ENCODE peak calls at places on chromosome 14, in eight cellular contexts. One of them, this sample, is unnamed.
A peak's percentile ranks its signal among the peaks of the same experiment; 100 is the strongest.

GRCh38 chr14:64774272-64774671 is 70.0 kb downstream of the PLEKHG3 start:
- DNase-seq in effector memory CD4-positive, alpha-beta T cell: no peak
- DNase-seq in A549: no peak
- DNase-seq in HCT116: no peak
- DNase-seq in right lobe of liver: no peak
- DNase-seq in right cardiac atrium: no peak
- DNase-seq in upper lobe of left lung: peak; percentile 64
- DNase-seq in prostate gland: no peak
- DNase-seq in this sample: peak; percentile 59

GRCh38 chr14:69237584-69237983 is 22.4 kb upstream of the GALNT16 start:
- DNase-seq in effector memory CD4-positive, alpha-beta T cell: no peak
- DNase-seq in A549: no peak
- DNase-seq in HCT116: no peak
- DNase-seq in right lobe of liver: no peak
- DNase-seq in right cardiac atrium: no peak
- DNase-seq in upper lobe of left lung: peak; percentile 54
- DNase-seq in prostate gland: no peak
- DNase-seq in this sample: no peak

GRCh38 chr14:68884031-68885030 is 91.5 kb upstream of the ZFP36L1 start:
- DNase-seq in effector memory CD4-positive, alpha-beta T cell: no peak
- DNase-seq in A549: peak; percentile 79
- DNase-seq in HCT116: peak; percentile 15
- DNase-seq in right lobe of liver: peak; percentile 88
- DNase-seq in right cardiac atrium: peak; percentile 77
- DNase-seq in upper lobe of left lung: no peak
- DNase-seq in prostate gland: no peak
- DNase-seq in this sample: no peak

GRCh38 chr14:35571598-35571997 is 37.6 kb downstream of the INSM2 start:
- DNase-seq in effector memory CD4-positive, alpha-beta T cell: no peak
- DNase-seq in A549: no peak
- DNase-seq in HCT116: no peak
- DNase-seq in right lobe of liver: no peak
- DNase-seq in right cardiac atrium: no peak
- DNase-seq in upper lobe of left lung: peak; percentile 44
- DNase-seq in prostate gland: no peak
- DNase-seq in this sample: no peak

GRCh38 chr14:98899441-98899840 is 372.6 kb downstream of the BCL11B start:
- DNase-seq in effector memory CD4-positive, alpha-beta T cell: no peak
- DNase-seq in A549: no peak
- DNase-seq in HCT116: no peak
- DNase-seq in right lobe of liver: no peak
- DNase-seq in right cardiac atrium: no peak
- DNase-seq in upper lobe of left lung: no peak
- DNase-seq in prostate gland: no peak
- DNase-seq in this sample: peak; percentile 55

GRCh38 chr14:73815849-73816816 is 35.5 kb upstream of the PTGR2 start:
- DNase-seq in effector memory CD4-positive, alpha-beta T cell: no peak
- DNase-seq in A549: no peak
- DNase-seq in HCT116: no peak
- DNase-seq in right lobe of liver: no peak
- DNase-seq in right cardiac atrium: no peak
- DNase-seq in upper lobe of left lung: no peak
- DNase-seq in prostate gland: no peak
- DNase-seq in this sample: no peak

GRCh38 chr14:34997762-34998161 is 15.0 kb downstream of the SRP54 start:
- DNase-seq in effector memory CD4-positive, alpha-beta T cell: no peak
- DNase-seq in A549: no peak
- DNase-seq in HCT116: no peak
- DNase-seq in right lobe of liver: no peak
- DNase-seq in right cardiac atrium: no peak
- DNase-seq in upper lobe of left lung: no peak
- DNase-seq in prostate gland: no peak
- DNase-seq in this sample: no peak

GRCh38 chr14:51929156-51929555 is 60.2 kb upstream of the RTRAF start:
- DNase-seq in effector memory CD4-positive, alpha-beta T cell: no peak
- DNase-seq in A549: no peak
- DNase-seq in HCT116: no peak
- DNase-seq in right lobe of liver: no peak
- DNase-seq in right cardiac atrium: no peak
- DNase-seq in upper lobe of left lung: no peak
- DNase-seq in prostate gland: no peak
- DNase-seq in this sample: no peak

GRCh38 chr14:45070215-45070614 is 13.7 kb upstream of the PRPF39 start:
- DNase-seq in effector memory CD4-positive, alpha-beta T cell: no peak
- DNase-seq in A549: no peak
- DNase-seq in HCT116: no peak
- DNase-seq in right lobe of liver: no peak
- DNase-seq in right cardiac atrium: no peak
- DNase-seq in upper lobe of left lung: no peak
- DNase-seq in prostate gland: no peak
- DNase-seq in this sample: no peak

GRCh38 chr14:54818201-54819133 is 84.2 kb downstream of the GCH1 start:
- DNase-seq in effector memory CD4-positive, alpha-beta T cell: no peak
- DNase-seq in A549: no peak
- DNase-seq in HCT116: no peak
- DNase-seq in right lobe of liver: no peak
- DNase-seq in right cardiac atrium: no peak
- DNase-seq in upper lobe of left lung: no peak
- DNase-seq in prostate gland: no peak
- DNase-seq in this sample: no peak

DNA sequence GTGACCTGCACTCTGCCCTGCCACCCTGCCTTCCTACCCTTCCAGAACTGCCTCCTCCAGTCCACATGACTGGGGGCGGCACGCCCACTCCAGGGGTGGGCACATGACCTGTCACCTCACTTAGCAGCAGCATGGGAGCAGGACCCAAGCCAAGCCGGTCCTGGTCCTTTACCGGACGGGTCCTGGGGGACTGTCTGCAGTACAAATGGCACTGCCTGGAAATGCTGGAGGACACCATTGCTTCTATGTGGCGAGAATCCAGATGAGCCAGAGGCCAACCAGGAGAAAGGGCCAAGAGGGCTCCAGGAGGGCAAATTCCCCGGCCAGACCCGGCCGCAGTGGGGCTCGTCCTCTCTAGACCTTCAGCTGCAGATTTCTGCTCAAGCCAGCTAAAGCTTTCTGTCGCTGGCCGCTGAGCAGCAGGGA is 33.1 kb downstream of the ITPK1 start:
- DNase-seq in effector memory CD4-positive, alpha-beta T cell: no peak
- DNase-seq in A549: no peak
- DNase-seq in HCT116: no peak
- DNase-seq in right lobe of liver: peak; percentile 45
- DNase-seq in right cardiac atrium: peak; percentile 59
- DNase-seq in upper lobe of left lung: no peak
- DNase-seq in prostate gland: no peak
- DNase-seq in this sample: no peak
- H3K4me1 ChIP-seq in effector memory CD4-positive, alpha-beta T cell: peaks cover 12% of the 10 kb centered on the region
- H3K4me1 ChIP-seq in A549: peaks cover 15% of the 10 kb centered on the region
- H3K4me1 ChIP-seq in HCT116: peaks cover 18% of the 10 kb centered on the region
- H3K4me1 ChIP-seq in right lobe of liver: peaks cover 13% of the 10 kb centered on the region
- H3K4me1 ChIP-seq in right cardiac atrium: peaks cover 26% of the 10 kb centered on the region
- H3K4me1 ChIP-seq in upper lobe of left lung: peaks cover 31% of the 10 kb centered on the region
- H3K4me1 ChIP-seq in prostate gland: peaks cover 29% of the 10 kb centered on the region
- H3K4me1 ChIP-seq in this sample: no peaks in the 10 kb centered on the region

GRCh38 chr14:53152909-53153701 is at the start of gene DDHD1:
- DNase-seq in effector memory CD4-positive, alpha-beta T cell: peak; percentile 84
- DNase-seq in A549: peak; percentile 81
- DNase-seq in HCT116: peak; percentile 48
- DNase-seq in right lobe of liver: peak; percentile 87
- DNase-seq in right cardiac atrium: peak; percentile 93
- DNase-seq in upper lobe of left lung: peak; percentile 97
- DNase-seq in prostate gland: peak; percentile 60
- DNase-seq in this sample: peak; percentile 86
- H3K27ac ChIP-seq in effector memory CD4-positive, alpha-beta T cell: peak within 1 kb of the TSS; percentile 80
- H3K27ac ChIP-seq in A549: peak within 1 kb of the TSS; percentile 94
- H3K27ac ChIP-seq in HCT116: peak within 1 kb of the TSS; percentile 90
- H3K27ac ChIP-seq in right lobe of liver: peak within 1 kb of the TSS; percentile 72
- H3K27ac ChIP-seq in right cardiac atrium: peak within 1 kb of the TSS; percentile 87
- H3K27ac ChIP-seq in upper lobe of left lung: peak within 1 kb of the TSS; percentile 96
- H3K27ac ChIP-seq in prostate gland: peak within 1 kb of the TSS; percentile 88
- H3K27ac ChIP-seq in this sample: peak within 1 kb of the TSS; percentile 77

DNA sequence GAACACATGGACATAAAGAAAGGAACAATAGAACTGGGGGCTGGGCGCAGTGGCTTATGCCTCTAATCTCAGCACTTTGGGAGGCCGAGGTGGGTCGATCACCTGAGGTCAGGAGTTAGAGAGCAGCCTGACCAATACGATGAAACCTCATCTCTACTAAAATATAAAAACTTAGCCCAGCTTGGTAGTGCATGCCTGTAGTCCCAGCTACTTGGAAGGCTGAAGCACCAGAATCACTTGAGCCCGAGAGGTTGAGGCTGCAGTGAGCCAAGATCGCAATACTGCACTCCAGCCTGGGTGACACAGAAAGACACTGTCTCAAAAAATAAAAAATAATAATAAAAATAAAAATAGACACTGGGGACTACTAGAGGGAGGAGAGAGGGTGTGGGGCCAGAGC is 154.5 kb downstream of the SEC23A start:
- DNase-seq in effector memory CD4-positive, alpha-beta T cell: no peak
- DNase-seq in A549: no peak
- DNase-seq in HCT116: no peak
- DNase-seq in right lobe of liver: no peak
- DNase-seq in right cardiac atrium: no peak
- DNase-seq in upper lobe of left lung: no peak
- DNase-seq in prostate gland: no peak
- DNase-seq in this sample: no peak
- H3K4me1 ChIP-seq in effector memory CD4-positive, alpha-beta T cell: no peaks in the 10 kb centered on the region
- H3K4me1 ChIP-seq in A549: no peaks in the 10 kb centered on the region
- H3K4me1 ChIP-seq in HCT116: no peaks in the 10 kb centered on the region
- H3K4me1 ChIP-seq in right lobe of liver: no peaks in the 10 kb centered on the region
- H3K4me1 ChIP-seq in right cardiac atrium: peaks cover 1% of the 10 kb centered on the region
- H3K4me1 ChIP-seq in upper lobe of left lung: no peaks in the 10 kb centered on the region
- H3K4me1 ChIP-seq in prostate gland: no peaks in the 10 kb centered on the region
- H3K4me1 ChIP-seq in this sample: no peaks in the 10 kb centered on the region

GRCh38 chr14:76826122-76826521 is at the start of gene LRRC74A:
- DNase-seq in effector memory CD4-positive, alpha-beta T cell: no peak
- DNase-seq in A549: no peak
- DNase-seq in HCT116: no peak
- DNase-seq in right lobe of liver: no peak
- DNase-seq in right cardiac atrium: no peak
- DNase-seq in upper lobe of left lung: no peak
- DNase-seq in prostate gland: no peak
- DNase-seq in this sample: no peak

GRCh38 chr14:76820700-76821099 is 5.5 kb upstream of the LRRC74A start:
- DNase-seq in effector memory CD4-positive, alpha-beta T cell: no peak
- DNase-seq in A549: no peak
- DNase-seq in HCT116: no peak
- DNase-seq in right lobe of liver: no peak
- DNase-seq in right cardiac atrium: no peak
- DNase-seq in upper lobe of left lung: no peak
- DNase-seq in prostate gland: no peak
- DNase-seq in this sample: no peak
- H3K27ac ChIP-seq in effector memory CD4-positive, alpha-beta T cell: no peak overlapping the region
- H3K27ac ChIP-seq in A549: no peak overlapping the region
- H3K27ac ChIP-seq in HCT116: no peak overlapping the region
- H3K27ac ChIP-seq in right lobe of liver: no peak overlapping the region
- H3K27ac ChIP-seq in right cardiac atrium: no peak overlapping the region
- H3K27ac ChIP-seq in upper lobe of left lung: no peak overlapping the region
- H3K27ac ChIP-seq in prostate gland: no peak overlapping the region
- H3K27ac ChIP-seq in this sample: no peak overlapping the region

DNA sequence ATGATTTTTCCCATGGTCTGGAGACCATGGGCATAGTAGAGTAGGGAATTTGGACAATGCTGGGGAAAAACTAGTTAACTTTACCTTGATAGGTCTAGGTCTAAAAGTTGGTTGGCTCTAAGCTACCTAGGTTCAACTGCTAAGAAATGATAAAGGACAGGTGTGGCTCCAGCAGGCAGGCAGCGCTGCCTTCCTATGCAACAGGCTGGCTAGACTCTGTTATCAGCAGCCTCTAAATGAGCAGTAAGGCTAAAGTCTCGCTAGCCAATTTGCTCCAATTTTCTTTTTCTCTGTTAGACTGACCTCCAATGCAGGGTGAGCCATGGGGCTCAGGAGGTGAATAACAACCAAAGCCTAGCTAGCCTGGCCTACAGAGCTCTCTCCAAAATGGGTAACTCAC is 26.4 kb downstream of the DMAC2L start:
- DNase-seq in effector memory CD4-positive, alpha-beta T cell: no peak
- DNase-seq in A549: no peak
- DNase-seq in HCT116: no peak
- DNase-seq in right lobe of liver: no peak
- DNase-seq in right cardiac atrium: no peak
- DNase-seq in upper lobe of left lung: no peak
- DNase-seq in prostate gland: no peak
- DNase-seq in this sample: no peak
- H3K4me1 ChIP-seq in effector memory CD4-positive, alpha-beta T cell: no peaks in the 10 kb centered on the region
- H3K4me1 ChIP-seq in A549: peaks cover 7% of the 10 kb centered on the region
- H3K4me1 ChIP-seq in HCT116: no peaks in the 10 kb centered on the region
- H3K4me1 ChIP-seq in right lobe of liver: no peaks in the 10 kb centered on the region
- H3K4me1 ChIP-seq in right cardiac atrium: peaks cover 14% of the 10 kb centered on the region
- H3K4me1 ChIP-seq in upper lobe of left lung: peaks cover 38% of the 10 kb centered on the region
- H3K4me1 ChIP-seq in prostate gland: peaks cover 3% of the 10 kb centered on the region
- H3K4me1 ChIP-seq in this sample: no peaks in the 10 kb centered on the region

DNA sequence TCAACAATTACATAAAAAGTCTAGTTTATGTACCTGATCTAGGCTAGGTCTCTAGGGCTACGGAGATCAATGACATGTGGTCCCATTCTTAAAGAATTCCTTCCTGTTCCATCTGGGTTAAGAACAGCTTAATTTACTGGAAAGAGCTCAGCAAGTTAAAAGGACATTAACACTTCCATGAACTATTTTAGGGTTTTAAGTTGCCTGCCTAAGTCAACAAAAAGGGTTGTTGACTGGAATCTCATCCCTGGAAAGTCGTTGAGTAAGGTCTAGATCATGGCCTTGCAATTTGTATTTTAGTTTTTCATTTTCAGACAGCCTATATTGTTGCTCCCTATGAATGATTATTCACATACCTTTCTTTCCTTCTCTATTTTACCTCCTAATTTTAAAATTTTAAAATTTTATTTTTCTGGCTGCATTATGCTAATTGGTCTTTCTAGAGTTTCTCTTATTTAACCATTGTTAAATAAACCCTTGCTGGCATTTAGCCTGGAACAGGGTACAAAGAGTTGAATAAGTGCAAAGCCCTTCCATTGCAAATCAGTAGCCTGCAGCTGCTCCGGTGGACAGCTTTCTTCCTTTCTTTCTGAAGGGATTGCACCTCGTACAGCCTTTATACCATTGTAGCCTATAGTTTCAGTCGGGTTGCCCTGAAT is 66.3 kb downstream of the VRK1 start:
- DNase-seq in effector memory CD4-positive, alpha-beta T cell: no peak
- DNase-seq in A549: no peak
- DNase-seq in HCT116: no peak
- DNase-seq in right lobe of liver: no peak
- DNase-seq in right cardiac atrium: no peak
- DNase-seq in upper lobe of left lung: no peak
- DNase-seq in prostate gland: no peak
- DNase-seq in this sample: no peak
- H3K27ac ChIP-seq in effector memory CD4-positive, alpha-beta T cell: no peak overlapping the region
- H3K27ac ChIP-seq in A549: no peak overlapping the region
- H3K27ac ChIP-seq in HCT116: no peak overlapping the region
- H3K27ac ChIP-seq in right lobe of liver: peak overlapping the region; percentile 9
- H3K27ac ChIP-seq in right cardiac atrium: no peak overlapping the region
- H3K27ac ChIP-seq in upper lobe of left lung: no peak overlapping the region
- H3K27ac ChIP-seq in prostate gland: no peak overlapping the region
- H3K27ac ChIP-seq in this sample: no peak overlapping the region

GRCh38 chr14:89304972-89305703 is 111.9 kb downstream of the FOXN3 start:
- DNase-seq in effector memory CD4-positive, alpha-beta T cell: no peak
- DNase-seq in A549: no peak
- DNase-seq in HCT116: no peak
- DNase-seq in right lobe of liver: no peak
- DNase-seq in right cardiac atrium: no peak
- DNase-seq in upper lobe of left lung: no peak
- DNase-seq in prostate gland: peak; percentile 56
- DNase-seq in this sample: peak; percentile 75
- H3K4me1 ChIP-seq in effector memory CD4-positive, alpha-beta T cell: no peaks in the 10 kb centered on the region
- H3K4me1 ChIP-seq in A549: peaks cover 14% of the 10 kb centered on the region
- H3K4me1 ChIP-seq in HCT116: peaks cover 48% of the 10 kb centered on the region
- H3K4me1 ChIP-seq in right lobe of liver: peaks cover 14% of the 10 kb centered on the region
- H3K4me1 ChIP-seq in right cardiac atrium: peaks cover 15% of the 10 kb centered on the region
- H3K4me1 ChIP-seq in upper lobe of left lung: peaks cover 53% of the 10 kb centered on the region
- H3K4me1 ChIP-seq in prostate gland: peaks cover 7% of the 10 kb centered on the region
- H3K4me1 ChIP-seq in this sample: peaks cover 4% of the 10 kb centered on the region

GRCh38 chr14:50344116-50344775 is 32.1 kb downstream of the DMAC2L start:
- DNase-seq in effector memory CD4-positive, alpha-beta T cell: peak; percentile 7
- DNase-seq in A549: no peak
- DNase-seq in HCT116: no peak
- DNase-seq in right lobe of liver: no peak
- DNase-seq in right cardiac atrium: no peak
- DNase-seq in upper lobe of left lung: no peak
- DNase-seq in prostate gland: no peak
- DNase-seq in this sample: no peak
- H3K27ac ChIP-seq in effector memory CD4-positive, alpha-beta T cell: no peak overlapping the region
- H3K27ac ChIP-seq in A549: no peak overlapping the region
- H3K27ac ChIP-seq in HCT116: no peak overlapping the region
- H3K27ac ChIP-seq in right lobe of liver: no peak overlapping the region
- H3K27ac ChIP-seq in right cardiac atrium: no peak overlapping the region
- H3K27ac ChIP-seq in upper lobe of left lung: peak overlapping the region; percentile 9
- H3K27ac ChIP-seq in prostate gland: peak overlapping the region; percentile 67
- H3K27ac ChIP-seq in this sample: no peak overlapping the region

This sample was measured in aorta.